ENCODE peak calls at places on chromosomes 1 and 21, in nine cellular contexts. U is Peyer's patch, I is heart left ventricle, A is ovary, S is HCT116, X is body of pancreas, F is H1, M is IMR-90, W is prostate gland. E is an unnamed sample.
A peak's percentile ranks its signal among the peaks of the same experiment; 100 is the strongest.

GRCh38 chr21:29080454-29080930 is 7.0 kb upstream of the CCT8 start:
- DNase-seq in U (peak; percentile 25), I (no peak), A (no peak), S (no peak), X (no peak), F (no peak), M (peak; percentile 37), W (no peak), E (no peak)

GRCh38 chr1:112716133-112716720 is 1.1 kb upstream of the PPM1J start:
- DNase-seq in U (peak; percentile 77), I (peak; percentile 85), A (peak; percentile 85), S (peak; percentile 89), X (peak; percentile 88), F (peak; percentile 94), M (peak; percentile 90), W (peak; percentile 88), E (peak; percentile 89)

GRCh38 chr1:166062695-166063094 is 104.1 kb downstream of the FAM78B start:
- DNase-seq in U (no peak), I (no peak), A (no peak), S (no peak), X (no peak), F (no peak), M (no peak), W (no peak), E (no peak)

GRCh38 chr1:38559180-38559874 is 300.2 kb downstream of the RRAGC start:
- DNase-seq in U (peak; percentile 91), I (no peak), A (peak; percentile 16), S (no peak), X (peak; percentile 45), F (no peak), M (no peak), W (peak; percentile 58), E (no peak)

GRCh38 chr1:157580179-157580827 is 17.6 kb downstream of the FCRL4 start:
- DNase-seq in U (peak; percentile 40), I (no peak), A (no peak), S (peak; percentile 71), X (peak; percentile 43), F (peak; percentile 53), M (peak; percentile 57), W (no peak), E (no peak)

GRCh38 chr1:146007048-146007784 is 10.8 kb upstream of the TXNIP start:
- DNase-seq in U (peak; percentile 79), I (peak; percentile 77), A (peak; percentile 60), S (peak; percentile 66), X (peak; percentile 82), F (peak; percentile 56), M (peak; percentile 78), W (peak; percentile 84), E (peak; percentile 89)

GRCh38 chr1:186819140-186819539 is 9.6 kb upstream of the PLA2G4A start:
- DNase-seq in U (no peak), I (no peak), A (no peak), S (no peak), X (no peak), F (no peak), M (peak; percentile 90), W (no peak), E (no peak)

GRCh38 chr1:91440845-91441244 is 36.2 kb upstream of the HFM1 start:
- DNase-seq in U (no peak), I (no peak), A (no peak), S (peak; percentile 6), X (no peak), F (no peak), M (no peak), W (no peak), E (no peak)

GRCh38 chr1:9338354-9339250 is 45.9 kb downstream of the SPSB1 start:
- DNase-seq in U (no peak), I (no peak), A (no peak), S (no peak), X (peak; percentile 57), F (no peak), M (no peak), W (peak; percentile 39), E (peak; percentile 53)

GRCh38 chr1:178530520-178530919 is 17.6 kb downstream of the TEX35 start:
- DNase-seq in U (no peak), I (no peak), A (no peak), S (no peak), X (no peak), F (no peak), M (peak; percentile 22), W (no peak), E (no peak)

GRCh38 chr1:100348549-100349144 is 3.7 kb upstream of the CDC14A start:
- DNase-seq in U (no peak), I (no peak), A (no peak), S (no peak), X (no peak), F (no peak), M (no peak), W (no peak), E (no peak)

GRCh38 chr1:244705268-244706234 is 52.6 kb downstream of the DESI2 start:
- DNase-seq in U (no peak), I (no peak), A (no peak), S (no peak), X (peak; percentile 17), F (no peak), M (no peak), W (no peak), E (no peak)
- TF ChIP-seq POLR2A in U (no peak), I (no peak), A (no peak), S (no peak), X (no peak), F (no peak), M (no peak), W (no peak), E (no peak)

GRCh38 chr1:244968431-244968830 is 104.1 kb upstream of the HNRNPU start:
- DNase-seq in U (no peak), I (peak; percentile 19), A (no peak), S (no peak), X (no peak), F (no peak), M (no peak), W (no peak), E (no peak)

GRCh38 chr1:244969355-244970235 is 105.3 kb upstream of the HNRNPU start:
- DNase-seq in U (peak; percentile 70), I (peak; percentile 82), A (peak; percentile 69), S (peak; percentile 40), X (peak; percentile 79), F (no peak), M (peak; percentile 82), W (peak; percentile 63), E (peak; percentile 76)

GRCh38 chr1:244971524-244972216 is 107.3 kb upstream of the HNRNPU start:
- DNase-seq in U (no peak), I (no peak), A (no peak), S (no peak), X (no peak), F (no peak), M (no peak), W (no peak), E (no peak)

GRCh38 chr1:244970236-244970652 is 105.9 kb upstream of the HNRNPU start:
- DNase-seq in U (peak; percentile 70), I (no peak), A (no peak), S (peak; percentile 42), X (peak; percentile 71), F (peak; percentile 90), M (peak; percentile 54), W (no peak), E (no peak)

GRCh38 chr1:244970661-244971523 is 106.5 kb upstream of the HNRNPU start:
- DNase-seq in U (peak; percentile 91), I (peak; percentile 95), A (peak; percentile 95), S (peak; percentile 93), X (peak; percentile 93), F (peak; percentile 96), M (peak; percentile 95), W (peak; percentile 93), E (peak; percentile 94)
- H3K36me3 ChIP-seq in U (no peaks in the 10 kb centered on the region), I (no peaks in the 10 kb centered on the region), A (no peaks in the 10 kb centered on the region), S (no peaks in the 10 kb centered on the region), X (no peaks in the 10 kb centered on the region), F (no peaks in the 10 kb centered on the region), M (no peaks in the 10 kb centered on the region), W (no peaks in the 10 kb centered on the region), E (no peaks in the 10 kb centered on the region)

GRCh38 chr1:94315552-94316116 is 78.2 kb upstream of the ARHGAP29 start:
- DNase-seq in U (no peak), I (no peak), A (no peak), S (no peak), X (no peak), F (no peak), M (no peak), W (no peak), E (no peak)
- H3K4me3 ChIP-seq in U (no peak overlapping the region), I (no peak overlapping the region), A (no peak overlapping the region), S (no peak overlapping the region), X (no peak overlapping the region), F (no peak overlapping the region), M (no peak overlapping the region), W (no peak overlapping the region), E (no peak overlapping the region)

GRCh38 chr21:44874497-44875331 is 1.2 kb upstream of the PTTG1IP start:
- DNase-seq in U (peak; percentile 45), I (peak; percentile 75), A (peak; percentile 70), S (no peak), X (peak; percentile 68), F (peak; percentile 73), M (no peak), W (peak; percentile 47), E (peak; percentile 63)
- TF ChIP-seq POLR2A in U (peak; percentile 19), I (no peak), A (no peak), S (no peak), X (no peak), F (no peak), M (no peak), W (peak; percentile 30), E (no peak)

GRCh38 chr21:26112127-26112742 is 58.3 kb downstream of the APP start:
- DNase-seq in U (no peak), I (no peak), A (no peak), S (no peak), X (no peak), F (no peak), M (no peak), W (no peak), E (no peak)

GRCh38 chr21:26110703-26111102 is 59.9 kb downstream of the APP start:
- DNase-seq in U (no peak), I (no peak), A (no peak), S (no peak), X (no peak), F (no peak), M (no peak), W (no peak), E (no peak)

GRCh38 chr21:26107439-26107838 is 63.1 kb downstream of the APP start:
- DNase-seq in U (no peak), I (no peak), A (no peak), S (no peak), X (no peak), F (no peak), M (no peak), W (no peak), E (no peak)

GRCh38 chr21:26105819-26106218 is 64.8 kb downstream of the APP start:
- DNase-seq in U (no peak), I (no peak), A (no peak), S (no peak), X (no peak), F (no peak), M (no peak), W (no peak), E (no peak)

DNA sequence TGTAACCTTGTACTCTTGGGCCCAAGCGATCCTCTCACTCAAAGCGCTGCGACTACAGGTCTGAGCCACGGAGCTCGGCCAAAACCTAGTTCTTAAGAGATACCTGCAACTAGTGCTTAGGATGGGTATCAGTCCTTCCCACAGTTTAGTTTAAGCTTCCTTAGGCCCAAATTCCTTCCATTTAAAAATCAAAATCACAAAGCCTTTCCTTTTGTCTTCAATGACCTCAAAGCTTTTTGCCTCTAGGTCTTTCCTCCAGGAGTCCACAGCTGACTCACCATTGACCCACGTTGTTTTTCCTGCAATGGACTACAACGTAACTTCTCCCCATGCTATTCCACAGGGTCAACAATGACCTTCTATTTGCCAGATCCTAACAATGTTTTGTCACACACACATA is 64.0 kb downstream of the APP start:
- DNase-seq in U (no peak), I (no peak), A (no peak), S (no peak), X (no peak), F (no peak), M (no peak), W (no peak), E (no peak)
- H3K36me3 ChIP-seq in U (peaks cover 2% of the 10 kb centered on the region), I (peaks cover 20% of the 10 kb centered on the region), A (no peaks in the 10 kb centered on the region), S (peaks cover 7% of the 10 kb centered on the region), X (peaks cover 1% of the 10 kb centered on the region), F (peaks cover 34% of the 10 kb centered on the region), M (peaks cover 22% of the 10 kb centered on the region), W (no peaks in the 10 kb centered on the region), E (no peaks in the 10 kb centered on the region)

E was measured in uterus.